ENCODE peak calls at places on chromosomes 4 and X, in four cellular contexts. J is cardiac fibroblast; P is HFF-Myc; R is CD8-positive, alpha-beta memory T cell. W is an unnamed sample.

GRCh38 chrX:31546130-31546529 is 474.3 kb upstream of the FTHL17 start:
- DNase-seq in J (peak; percentile 78), P (peak; percentile 37), R (no peak), W (peak; percentile 49)

GRCh38 chr4:1376841-1377605 is 29.2 kb downstream of the NKX1-1 start:
- DNase-seq in J (no peak), P (no peak), R (no peak), W (no peak)

GRCh38 chr4:72567821-72568620 is 1.0 kb downstream of the ADAMTS3 start:
- DNase-seq in J (peak; percentile 85), P (peak; percentile 78), R (no peak), W (no peak)

GRCh38 chrX:68428431-68428830 is 4.9 kb downstream of the OPHN1 start:
- DNase-seq in J (peak; percentile 22), P (no peak), R (no peak), W (no peak)

GRCh38 chr4:57020467-57021101 is 41.9 kb downstream of the POLR2B start:
- DNase-seq in J (peak; percentile 86), P (no peak), R (no peak), W (peak; percentile 78)

GRCh38 chr4:178185517-178185916 is 743.3 kb upstream of the AGA start:
- DNase-seq in J (no peak), P (no peak), R (no peak), W (no peak)

GRCh38 chr4:3193531-3194203 is 55.3 kb upstream of the MSANTD1 start:
- DNase-seq in J (peak; percentile 21), P (no peak), R (no peak), W (no peak)

GRCh38 chr4:34046580-34046979 is 2197.7 kb downstream of the ARAP2 start:
- DNase-seq in J (peak; percentile 62), P (peak; percentile 24), R (no peak), W (no peak)

GRCh38 chr4:122639181-122639580 is 18.3 kb upstream of the IL21 start:
- DNase-seq in J (no peak), P (no peak), R (no peak), W (no peak)

GRCh38 chrX:38595801-38596200 is 34.5 kb downstream of the TSPAN7 start:
- DNase-seq in J (no peak), P (no peak), R (no peak), W (no peak)

GRCh38 chr4:123183308-123183707 is 213.3 kb upstream of the SPRY1 start:
- DNase-seq in J (no peak), P (no peak), R (no peak), W (no peak)

GRCh38 chr4:108466936-108467902 is 153.2 kb upstream of the RPL34 start:
- DNase-seq in J (peak; percentile 26), P (peak; percentile 96), R (no peak), W (peak; percentile 38)

GRCh38 chrX:116181300-116181699 is 10.8 kb downstream of the AGTR2 start:
- DNase-seq in J (no peak), P (no peak), R (no peak), W (no peak)

GRCh38 chr4:185580699-185581098 is 45.4 kb upstream of the PDLIM3 start:
- DNase-seq in J (no peak), P (no peak), R (no peak), W (no peak)

GRCh38 chr4:131613824-131614216 is 1535.3 kb upstream of the PCDH10 start:
- DNase-seq in J (no peak), P (no peak), R (no peak), W (no peak)

GRCh38 chr4:26256016-26256415 is 64.8 kb upstream of the RBPJ start:
- DNase-seq in J (no peak), P (peak; percentile 52), R (no peak), W (no peak)

GRCh38 chr4:163592207-163592606 is 97.7 kb downstream of the TMA16 start:
- DNase-seq in J (no peak), P (no peak), R (no peak), W (no peak)

DNA sequence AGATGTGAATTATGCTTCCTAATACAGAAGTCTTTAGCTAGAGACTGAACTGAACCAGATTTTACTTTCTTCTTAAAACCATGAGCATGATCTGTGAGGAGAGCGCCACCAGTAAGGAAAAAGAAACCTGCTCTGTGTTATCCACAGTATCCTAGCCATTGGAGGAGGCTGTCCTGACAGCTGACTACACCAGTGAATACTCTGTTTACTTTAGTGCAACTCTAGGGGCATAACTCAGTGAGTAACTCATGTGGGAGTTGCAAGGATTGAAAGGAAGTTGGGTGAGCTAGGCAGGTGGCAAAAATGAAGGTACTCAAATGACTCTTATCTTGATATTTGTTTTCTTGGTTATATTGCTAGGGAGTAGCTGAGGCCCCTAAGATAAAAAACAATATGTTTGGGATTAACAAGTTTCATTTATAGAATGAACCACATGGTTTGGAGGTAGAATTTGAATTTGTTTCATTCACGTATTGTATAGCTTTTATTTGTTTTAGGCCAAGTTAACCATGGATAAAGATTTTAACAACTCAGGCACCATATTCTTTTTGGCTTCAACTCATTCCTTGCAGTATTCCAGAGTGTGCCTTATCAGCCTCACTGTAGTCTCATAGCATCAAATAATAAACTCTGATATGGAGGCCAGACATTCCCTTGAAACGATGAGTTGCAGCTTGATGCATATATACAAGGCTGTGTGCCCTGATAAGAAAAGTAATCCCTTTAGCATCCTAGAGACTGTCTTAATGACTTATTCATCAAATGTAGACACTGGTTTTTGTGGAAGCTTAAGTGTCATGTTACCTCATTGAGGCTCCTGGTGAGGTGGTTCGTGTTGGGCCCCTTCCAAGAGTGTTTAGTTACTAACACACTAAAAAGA is 2.5 kb downstream of the BMP3 start:
- DNase-seq in J (no peak), P (no peak), R (no peak), W (no peak)
- H3K4me3 ChIP-seq in J (no peak overlapping the region), P (no peak overlapping the region), R (no peak overlapping the region), W (no peak overlapping the region)

DNA sequence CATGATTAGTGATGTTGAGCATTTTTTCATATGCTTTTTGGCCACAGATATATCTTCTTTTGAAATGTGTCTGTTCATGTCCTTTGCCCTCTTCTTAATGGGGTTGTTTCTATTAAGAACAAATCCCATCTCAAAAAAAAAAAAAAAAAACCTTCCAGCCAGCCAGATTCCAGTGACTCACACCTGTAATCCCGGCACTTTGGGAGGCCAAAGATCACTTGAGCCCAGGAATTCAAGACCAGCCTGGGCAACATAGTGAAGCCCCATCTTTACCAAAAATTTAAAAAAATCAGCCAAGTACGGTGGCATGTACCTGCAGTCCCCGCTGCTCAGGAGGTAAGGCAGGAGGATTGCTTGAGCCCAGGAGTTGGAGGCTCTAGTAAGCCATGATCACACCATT is 5.1 kb downstream of the RAB33B start:
- DNase-seq in J (no peak), P (no peak), R (no peak), W (no peak)
- H3K4me3 ChIP-seq in J (no peak overlapping the region), P (no peak overlapping the region), R (no peak overlapping the region), W (no peak overlapping the region)

GRCh38 chr4:104394409-104394813 is 100.3 kb downstream of the CXXC4 start:
- DNase-seq in J (no peak), P (no peak), R (no peak), W (no peak)
- H3K4me3 ChIP-seq in J (no peak overlapping the region), P (no peak overlapping the region), R (no peak overlapping the region), W (no peak overlapping the region)

GRCh38 chrX:154019633-154020499 is at the start of gene IRAK1:
- DNase-seq in J (peak; percentile 69), P (no peak), R (peak; percentile 38), W (no peak)

GRCh38 chrX:154019061-154019621 is 561 bp downstream of the IRAK1 start:
- DNase-seq in J (no peak), P (no peak), R (no peak), W (no peak)

GRCh38 chrX:154022108-154022507 is 2.4 kb upstream of the IRAK1 start:
- DNase-seq in J (no peak), P (no peak), R (no peak), W (no peak)

GRCh38 chrX:154021131-154021611 is 1.5 kb upstream of the IRAK1 start:
- DNase-seq in J (peak; percentile 69), P (peak; percentile 29), R (no peak), W (no peak)

DNA sequence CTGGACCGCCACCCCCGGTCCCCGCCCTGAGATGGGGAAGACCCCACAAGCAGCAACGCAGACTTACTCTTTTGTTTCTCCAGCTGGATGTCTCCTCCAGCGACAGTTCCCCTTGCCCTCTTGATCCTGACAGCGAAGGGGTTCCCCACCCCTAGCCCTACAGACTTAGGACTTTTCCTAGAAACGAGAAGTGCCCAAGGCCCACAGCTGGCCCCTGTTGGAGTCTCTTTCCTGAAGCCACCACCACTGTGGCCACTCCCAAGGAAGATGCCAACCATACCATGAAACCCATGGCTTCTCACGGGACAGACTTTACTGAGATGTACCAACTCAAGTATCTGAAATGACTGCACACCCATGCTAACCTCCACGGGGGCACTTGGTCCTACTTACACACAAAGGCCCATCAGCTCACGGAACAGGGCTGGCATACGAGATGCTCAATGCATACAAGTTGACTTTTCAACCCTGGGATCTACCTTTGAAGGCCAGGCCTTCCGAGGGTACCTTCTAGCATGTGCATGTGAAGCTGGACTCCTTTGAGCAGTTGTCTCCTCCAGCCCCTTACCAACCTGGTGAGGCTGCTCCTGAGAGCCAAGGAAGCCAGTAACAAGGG is 906 bp upstream of the IRAK1 start:
- DNase-seq in J (no peak), P (no peak), R (no peak), W (no peak)
- H3K4me3 ChIP-seq in J (peak overlapping the region; percentile 30), P (peak overlapping the region; percentile 47), R (peak overlapping the region; percentile 39), W (peak overlapping the region; percentile 56)

GRCh38 chr4:7854211-7854610 is 85.5 kb downstream of the AFAP1 start:
- DNase-seq in J (no peak), P (no peak), R (no peak), W (no peak)
- H3K4me3 ChIP-seq in J (no peak overlapping the region), P (no peak overlapping the region), R (peak overlapping the region; percentile 53), W (no peak overlapping the region)

W was measured in AG04449.